ENCODE peak calls at places on chromosomes 4 and X, in nine cellular contexts. One of them, this sample, is unnamed.
A peak's percentile ranks its signal among the peaks of the same experiment; 100 is the strongest.

GRCh38 chrX:144849141-144849540 is 398.2 kb upstream of the SPANXN1 start:
- DNase-seq in mesothelial cell of epicardium: no peak
- DNase-seq in aorta: no peak
- DNase-seq in activated T-cell treated with anti-CD3 and anti-CD28 coated beads for 4 hours: no peak
- DNase-seq in frontal cortex: no peak
- DNase-seq in MV-4-11: peak; percentile 88
- DNase-seq in substantia nigra: no peak
- DNase-seq in ELR: peak; percentile 15
- DNase-seq in activated naive CD4-positive, alpha-beta T cell treated with anti-CD3 and anti-CD28 coated beads, Interleukin-2, amount 10 ng/mL, durations not matched to agents 7 days and 5 days: no peak
- DNase-seq in this sample: no peak

GRCh38 chrX:109327271-109327670 is 154.6 kb downstream of the GUCY2F start:
- DNase-seq in mesothelial cell of epicardium: no peak
- DNase-seq in aorta: no peak
- DNase-seq in activated T-cell treated with anti-CD3 and anti-CD28 coated beads for 4 hours: no peak
- DNase-seq in frontal cortex: no peak
- DNase-seq in MV-4-11: no peak
- DNase-seq in substantia nigra: no peak
- DNase-seq in ELR: peak; percentile 4
- DNase-seq in activated naive CD4-positive, alpha-beta T cell treated with anti-CD3 and anti-CD28 coated beads, Interleukin-2, amount 10 ng/mL, durations not matched to agents 7 days and 5 days: no peak
- DNase-seq in this sample: no peak

GRCh38 chr4:8524595-8525382 is 55.4 kb upstream of the GPR78 start:
- DNase-seq in mesothelial cell of epicardium: no peak
- DNase-seq in aorta: no peak
- DNase-seq in activated T-cell treated with anti-CD3 and anti-CD28 coated beads for 4 hours: no peak
- DNase-seq in frontal cortex: no peak
- DNase-seq in MV-4-11: no peak
- DNase-seq in substantia nigra: no peak
- DNase-seq in ELR: no peak
- DNase-seq in activated naive CD4-positive, alpha-beta T cell treated with anti-CD3 and anti-CD28 coated beads, Interleukin-2, amount 10 ng/mL, durations not matched to agents 7 days and 5 days: no peak
- DNase-seq in this sample: peak; percentile 58

GRCh38 chr4:58566260-58566659 is 1456.1 kb upstream of the IGFBP7 start:
- DNase-seq in mesothelial cell of epicardium: no peak
- DNase-seq in aorta: no peak
- DNase-seq in activated T-cell treated with anti-CD3 and anti-CD28 coated beads for 4 hours: no peak
- DNase-seq in frontal cortex: no peak
- DNase-seq in MV-4-11: no peak
- DNase-seq in substantia nigra: no peak
- DNase-seq in ELR: no peak
- DNase-seq in activated naive CD4-positive, alpha-beta T cell treated with anti-CD3 and anti-CD28 coated beads, Interleukin-2, amount 10 ng/mL, durations not matched to agents 7 days and 5 days: no peak
- DNase-seq in this sample: no peak

GRCh38 chr4:174855043-174855442 is 26.0 kb upstream of the GLRA3 start:
- DNase-seq in mesothelial cell of epicardium: no peak
- DNase-seq in aorta: no peak
- DNase-seq in activated T-cell treated with anti-CD3 and anti-CD28 coated beads for 4 hours: no peak
- DNase-seq in frontal cortex: no peak
- DNase-seq in MV-4-11: no peak
- DNase-seq in substantia nigra: no peak
- DNase-seq in ELR: no peak
- DNase-seq in activated naive CD4-positive, alpha-beta T cell treated with anti-CD3 and anti-CD28 coated beads, Interleukin-2, amount 10 ng/mL, durations not matched to agents 7 days and 5 days: no peak
- DNase-seq in this sample: no peak

GRCh38 chr4:42310343-42310742 is 86.9 kb upstream of the SHISA3 start:
- DNase-seq in mesothelial cell of epicardium: no peak
- DNase-seq in aorta: no peak
- DNase-seq in activated T-cell treated with anti-CD3 and anti-CD28 coated beads for 4 hours: no peak
- DNase-seq in frontal cortex: no peak
- DNase-seq in MV-4-11: no peak
- DNase-seq in substantia nigra: no peak
- DNase-seq in ELR: no peak
- DNase-seq in activated naive CD4-positive, alpha-beta T cell treated with anti-CD3 and anti-CD28 coated beads, Interleukin-2, amount 10 ng/mL, durations not matched to agents 7 days and 5 days: no peak
- DNase-seq in this sample: no peak

GRCh38 chr4:2295535-2296442 is 33.9 kb upstream of the MXD4 start:
- DNase-seq in mesothelial cell of epicardium: peak; percentile 34
- DNase-seq in aorta: no peak
- DNase-seq in activated T-cell treated with anti-CD3 and anti-CD28 coated beads for 4 hours: no peak
- DNase-seq in frontal cortex: no peak
- DNase-seq in MV-4-11: peak; percentile 49
- DNase-seq in substantia nigra: no peak
- DNase-seq in ELR: no peak
- DNase-seq in activated naive CD4-positive, alpha-beta T cell treated with anti-CD3 and anti-CD28 coated beads, Interleukin-2, amount 10 ng/mL, durations not matched to agents 7 days and 5 days: no peak
- DNase-seq in this sample: peak; percentile 71

GRCh38 chr4:42736538-42736937 is 79.6 kb upstream of the ATP8A1 start:
- DNase-seq in mesothelial cell of epicardium: no peak
- DNase-seq in aorta: no peak
- DNase-seq in activated T-cell treated with anti-CD3 and anti-CD28 coated beads for 4 hours: no peak
- DNase-seq in frontal cortex: no peak
- DNase-seq in MV-4-11: no peak
- DNase-seq in substantia nigra: no peak
- DNase-seq in ELR: no peak
- DNase-seq in activated naive CD4-positive, alpha-beta T cell treated with anti-CD3 and anti-CD28 coated beads, Interleukin-2, amount 10 ng/mL, durations not matched to agents 7 days and 5 days: no peak
- DNase-seq in this sample: no peak

GRCh38 chr4:169142390-169142789 is 128.4 kb downstream of the SH3RF1 start:
- DNase-seq in mesothelial cell of epicardium: no peak
- DNase-seq in aorta: no peak
- DNase-seq in activated T-cell treated with anti-CD3 and anti-CD28 coated beads for 4 hours: no peak
- DNase-seq in frontal cortex: no peak
- DNase-seq in MV-4-11: no peak
- DNase-seq in substantia nigra: no peak
- DNase-seq in ELR: no peak
- DNase-seq in activated naive CD4-positive, alpha-beta T cell treated with anti-CD3 and anti-CD28 coated beads, Interleukin-2, amount 10 ng/mL, durations not matched to agents 7 days and 5 days: no peak
- DNase-seq in this sample: no peak

GRCh38 chrX:106927700-106928099 is 7.5 kb downstream of the CLDN2 start:
- DNase-seq in mesothelial cell of epicardium: no peak
- DNase-seq in aorta: no peak
- DNase-seq in activated T-cell treated with anti-CD3 and anti-CD28 coated beads for 4 hours: no peak
- DNase-seq in frontal cortex: no peak
- DNase-seq in MV-4-11: no peak
- DNase-seq in substantia nigra: no peak
- DNase-seq in ELR: no peak
- DNase-seq in activated naive CD4-positive, alpha-beta T cell treated with anti-CD3 and anti-CD28 coated beads, Interleukin-2, amount 10 ng/mL, durations not matched to agents 7 days and 5 days: no peak
- DNase-seq in this sample: no peak

GRCh38 chr4:7582313-7583096 is 147.8 kb upstream of the PSAPL1 start:
- DNase-seq in mesothelial cell of epicardium: no peak
- DNase-seq in aorta: no peak
- DNase-seq in activated T-cell treated with anti-CD3 and anti-CD28 coated beads for 4 hours: no peak
- DNase-seq in frontal cortex: no peak
- DNase-seq in MV-4-11: no peak
- DNase-seq in substantia nigra: no peak
- DNase-seq in ELR: no peak
- DNase-seq in activated naive CD4-positive, alpha-beta T cell treated with anti-CD3 and anti-CD28 coated beads, Interleukin-2, amount 10 ng/mL, durations not matched to agents 7 days and 5 days: no peak
- DNase-seq in this sample: no peak

GRCh38 chr4:147822128-147822527 is 90.2 kb downstream of the ARHGAP10 start:
- DNase-seq in mesothelial cell of epicardium: no peak
- DNase-seq in aorta: peak; percentile 77
- DNase-seq in activated T-cell treated with anti-CD3 and anti-CD28 coated beads for 4 hours: no peak
- DNase-seq in frontal cortex: no peak
- DNase-seq in MV-4-11: peak; percentile 70
- DNase-seq in substantia nigra: no peak
- DNase-seq in ELR: no peak
- DNase-seq in activated naive CD4-positive, alpha-beta T cell treated with anti-CD3 and anti-CD28 coated beads, Interleukin-2, amount 10 ng/mL, durations not matched to agents 7 days and 5 days: no peak
- DNase-seq in this sample: no peak

GRCh38 chrX:154309041-154309775 is 13.6 kb downstream of the TKTL1 start:
- DNase-seq in mesothelial cell of epicardium: no peak
- DNase-seq in aorta: no peak
- DNase-seq in activated T-cell treated with anti-CD3 and anti-CD28 coated beads for 4 hours: no peak
- DNase-seq in frontal cortex: no peak
- DNase-seq in MV-4-11: no peak
- DNase-seq in substantia nigra: no peak
- DNase-seq in ELR: no peak
- DNase-seq in activated naive CD4-positive, alpha-beta T cell treated with anti-CD3 and anti-CD28 coated beads, Interleukin-2, amount 10 ng/mL, durations not matched to agents 7 days and 5 days: no peak
- DNase-seq in this sample: peak; percentile 62

GRCh38 chr4:146654976-146655761 is 16.5 kb downstream of the POU4F2 start:
- DNase-seq in mesothelial cell of epicardium: peak; percentile 59
- DNase-seq in aorta: no peak
- DNase-seq in activated T-cell treated with anti-CD3 and anti-CD28 coated beads for 4 hours: no peak
- DNase-seq in frontal cortex: no peak
- DNase-seq in MV-4-11: no peak
- DNase-seq in substantia nigra: no peak
- DNase-seq in ELR: no peak
- DNase-seq in activated naive CD4-positive, alpha-beta T cell treated with anti-CD3 and anti-CD28 coated beads, Interleukin-2, amount 10 ng/mL, durations not matched to agents 7 days and 5 days: no peak
- DNase-seq in this sample: no peak

GRCh38 chr4:8477676-8478075 is 37.1 kb downstream of the TRMT44 start:
- DNase-seq in mesothelial cell of epicardium: no peak
- DNase-seq in aorta: no peak
- DNase-seq in activated T-cell treated with anti-CD3 and anti-CD28 coated beads for 4 hours: no peak
- DNase-seq in frontal cortex: no peak
- DNase-seq in MV-4-11: no peak
- DNase-seq in substantia nigra: no peak
- DNase-seq in ELR: no peak
- DNase-seq in activated naive CD4-positive, alpha-beta T cell treated with anti-CD3 and anti-CD28 coated beads, Interleukin-2, amount 10 ng/mL, durations not matched to agents 7 days and 5 days: no peak
- DNase-seq in this sample: no peak

GRCh38 chr4:98938386-98938785 is 9.5 kb upstream of the EIF4E start:
- DNase-seq in mesothelial cell of epicardium: no peak
- DNase-seq in aorta: no peak
- DNase-seq in activated T-cell treated with anti-CD3 and anti-CD28 coated beads for 4 hours: no peak
- DNase-seq in frontal cortex: no peak
- DNase-seq in MV-4-11: no peak
- DNase-seq in substantia nigra: no peak
- DNase-seq in ELR: peak; percentile 66
- DNase-seq in activated naive CD4-positive, alpha-beta T cell treated with anti-CD3 and anti-CD28 coated beads, Interleukin-2, amount 10 ng/mL, durations not matched to agents 7 days and 5 days: no peak
- DNase-seq in this sample: no peak

GRCh38 chrX:134626434-134626833 is 31.8 kb downstream of the PLAC1 start:
- DNase-seq in mesothelial cell of epicardium: no peak
- DNase-seq in aorta: no peak
- DNase-seq in activated T-cell treated with anti-CD3 and anti-CD28 coated beads for 4 hours: no peak
- DNase-seq in frontal cortex: no peak
- DNase-seq in MV-4-11: no peak
- DNase-seq in substantia nigra: no peak
- DNase-seq in ELR: no peak
- DNase-seq in activated naive CD4-positive, alpha-beta T cell treated with anti-CD3 and anti-CD28 coated beads, Interleukin-2, amount 10 ng/mL, durations not matched to agents 7 days and 5 days: no peak
- DNase-seq in this sample: no peak

GRCh38 chrX:110228453-110228852 is 89.4 kb downstream of the AMMECR1 start:
- DNase-seq in mesothelial cell of epicardium: no peak
- DNase-seq in aorta: no peak
- DNase-seq in activated T-cell treated with anti-CD3 and anti-CD28 coated beads for 4 hours: no peak
- DNase-seq in frontal cortex: no peak
- DNase-seq in MV-4-11: no peak
- DNase-seq in substantia nigra: no peak
- DNase-seq in ELR: no peak
- DNase-seq in activated naive CD4-positive, alpha-beta T cell treated with anti-CD3 and anti-CD28 coated beads, Interleukin-2, amount 10 ng/mL, durations not matched to agents 7 days and 5 days: no peak
- DNase-seq in this sample: no peak

GRCh38 chrX:50747471-50747900 is 66.5 kb downstream of the SHROOM4 start:
- DNase-seq in mesothelial cell of epicardium: no peak
- DNase-seq in aorta: no peak
- DNase-seq in activated T-cell treated with anti-CD3 and anti-CD28 coated beads for 4 hours: no peak
- DNase-seq in frontal cortex: peak; percentile 5
- DNase-seq in MV-4-11: no peak
- DNase-seq in substantia nigra: peak; percentile 0
- DNase-seq in ELR: peak; percentile 0
- DNase-seq in activated naive CD4-positive, alpha-beta T cell treated with anti-CD3 and anti-CD28 coated beads, Interleukin-2, amount 10 ng/mL, durations not matched to agents 7 days and 5 days: no peak
- DNase-seq in this sample: no peak

GRCh38 chr4:2332976-2333319 is 71.0 kb upstream of the MXD4 start:
- DNase-seq in mesothelial cell of epicardium: peak; percentile 21
- DNase-seq in aorta: no peak
- DNase-seq in activated T-cell treated with anti-CD3 and anti-CD28 coated beads for 4 hours: no peak
- DNase-seq in frontal cortex: no peak
- DNase-seq in MV-4-11: no peak
- DNase-seq in substantia nigra: no peak
- DNase-seq in ELR: no peak
- DNase-seq in activated naive CD4-positive, alpha-beta T cell treated with anti-CD3 and anti-CD28 coated beads, Interleukin-2, amount 10 ng/mL, durations not matched to agents 7 days and 5 days: no peak
- DNase-seq in this sample: peak; percentile 56

GRCh38 chr4:159549092-159549491 is 446.2 kb downstream of the RAPGEF2 start:
- DNase-seq in mesothelial cell of epicardium: no peak
- DNase-seq in aorta: no peak
- DNase-seq in activated T-cell treated with anti-CD3 and anti-CD28 coated beads for 4 hours: no peak
- DNase-seq in frontal cortex: no peak
- DNase-seq in MV-4-11: no peak
- DNase-seq in substantia nigra: no peak
- DNase-seq in ELR: peak; percentile 62
- DNase-seq in activated naive CD4-positive, alpha-beta T cell treated with anti-CD3 and anti-CD28 coated beads, Interleukin-2, amount 10 ng/mL, durations not matched to agents 7 days and 5 days: no peak
- DNase-seq in this sample: no peak

GRCh38 chr4:16717266-16717970 is 181.0 kb downstream of the LDB2 start:
- DNase-seq in mesothelial cell of epicardium: no peak
- DNase-seq in aorta: no peak
- DNase-seq in activated T-cell treated with anti-CD3 and anti-CD28 coated beads for 4 hours: no peak
- DNase-seq in frontal cortex: no peak
- DNase-seq in MV-4-11: no peak
- DNase-seq in substantia nigra: no peak
- DNase-seq in ELR: no peak
- DNase-seq in activated naive CD4-positive, alpha-beta T cell treated with anti-CD3 and anti-CD28 coated beads, Interleukin-2, amount 10 ng/mL, durations not matched to agents 7 days and 5 days: no peak
- DNase-seq in this sample: no peak